ENCODE peak calls at places on chromosome 10, in eight cellular contexts. B is iris pigment epithelial cell, H is EL, Y is psoas muscle, N is HT1080, Q is GM20000, A is foreskin fibroblast, L is hippocampal formation. G is an unnamed sample.

GRCh38 chr10:59229451-59229850 is 53.0 kb downstream of the PHYHIPL start:
- DNase-seq in B (no peak), H (no peak), Y (no peak), N (no peak), Q (no peak), A (peak; percentile 18), L (no peak), G (no peak)

GRCh38 chr10:112510384-112510783 is 63.4 kb downstream of the VTI1A start:
- DNase-seq in B (no peak), H (no peak), Y (no peak), N (no peak), Q (no peak), A (no peak), L (no peak), G (no peak)

GRCh38 chr10:49393301-49393700 is 2.6 kb downstream of the DRGX start:
- DNase-seq in B (no peak), H (no peak), Y (no peak), N (no peak), Q (no peak), A (no peak), L (no peak), G (no peak)

GRCh38 chr10:48981310-48981907 is 41.8 kb upstream of the LRRC18 start:
- DNase-seq in B (peak; percentile 21), H (peak; percentile 41), Y (peak; percentile 76), N (peak; percentile 31), Q (peak; percentile 67), A (peak; percentile 48), L (no peak), G (peak; percentile 41)

GRCh38 chr10:78263521-78263988 is 229.9 kb downstream of the RPS24 start:
- DNase-seq in B (peak; percentile 49), H (peak; percentile 92), Y (no peak), N (peak; percentile 86), Q (no peak), A (peak; percentile 91), L (peak; percentile 89), G (no peak)

GRCh38 chr10:29636178-29636577 is 1.4 kb upstream of the SVIL start:
- DNase-seq in B (peak; percentile 86), H (no peak), Y (no peak), N (peak; percentile 91), Q (no peak), A (peak; percentile 78), L (no peak), G (no peak)

GRCh38 chr10:48655426-48656240 is 29.0 kb upstream of the WDFY4 start:
- DNase-seq in B (peak; percentile 51), H (peak; percentile 73), Y (peak; percentile 84), N (peak; percentile 78), Q (no peak), A (peak; percentile 89), L (peak; percentile 28), G (no peak)

GRCh38 chr10:100828744-100829102 is 83.3 kb downstream of the PAX2 start:
- DNase-seq in B (no peak), H (no peak), Y (no peak), N (no peak), Q (peak; percentile 83), A (no peak), L (no peak), G (peak; percentile 72)

GRCh38 chr10:118405933-118406332 is 63.8 kb upstream of the FAM204A start:
- DNase-seq in B (no peak), H (no peak), Y (no peak), N (no peak), Q (no peak), A (peak; percentile 3), L (no peak), G (no peak)

GRCh38 chr10:80699602-80700039 is 161.9 kb downstream of the SH2D4B start:
- DNase-seq in B (peak; percentile 55), H (peak; percentile 54), Y (peak; percentile 88), N (peak; percentile 33), Q (peak; percentile 71), A (peak; percentile 78), L (peak; percentile 67), G (peak; percentile 57)